ENCODE peak calls at places on chromosomes 5 and 9, in eight cellular contexts. One of them, this sample, is unnamed.

GRCh38 chr5:126868961-126869451 is 92.1 kb downstream of the LMNB1 start:
- DNase-seq in heart right ventricle: no peak
- DNase-seq in OCI-LY7: no peak
- DNase-seq in psoas muscle: no peak
- DNase-seq in GM20000: peak
- DNase-seq in fibroblast of lung: no peak
- DNase-seq in AG09319: no peak
- DNase-seq in body of pancreas: no peak
- DNase-seq in this sample: no peak

GRCh38 chr9:116423149-116423548 is 264.0 kb upstream of the TRIM32 start:
- DNase-seq in fibroblast of lung: no peak
- DNase-seq in body of pancreas: no peak
- DNase-seq in OCI-LY7: no peak
- DNase-seq in heart right ventricle: no peak
- DNase-seq in AG09319: no peak
- DNase-seq in psoas muscle: no peak
- DNase-seq in GM20000: no peak
- DNase-seq in this sample: no peak

GRCh38 chr5:10479226-10479721 is 37.6 kb downstream of the ROPN1L start:
- DNase-seq in heart right ventricle: no peak
- DNase-seq in body of pancreas: no peak
- DNase-seq in AG09319: peak
- DNase-seq in fibroblast of lung: peak
- DNase-seq in GM20000: no peak
- DNase-seq in OCI-LY7: no peak
- DNase-seq in psoas muscle: no peak
- DNase-seq in this sample: no peak

GRCh38 chr9:7336356-7337075 is 463.1 kb downstream of the DMAC1 start:
- DNase-seq in GM20000: no peak
- DNase-seq in body of pancreas: no peak
- DNase-seq in heart right ventricle: peak
- DNase-seq in fibroblast of lung: peak
- DNase-seq in psoas muscle: no peak
- DNase-seq in OCI-LY7: no peak
- DNase-seq in AG09319: no peak
- DNase-seq in this sample: no peak

GRCh38 chr5:166772770-166773169 is 1518.7 kb upstream of the WWC1 start:
- DNase-seq in heart right ventricle: no peak
- DNase-seq in OCI-LY7: no peak
- DNase-seq in AG09319: no peak
- DNase-seq in psoas muscle: no peak
- DNase-seq in fibroblast of lung: peak
- DNase-seq in body of pancreas: no peak
- DNase-seq in GM20000: no peak
- DNase-seq in this sample: no peak

GRCh38 chr9:96256800-96257199 is 45.2 kb downstream of the HSD17B3 start:
- DNase-seq in AG09319: no peak
- DNase-seq in fibroblast of lung: no peak
- DNase-seq in OCI-LY7: no peak
- DNase-seq in body of pancreas: no peak
- DNase-seq in heart right ventricle: no peak
- DNase-seq in GM20000: no peak
- DNase-seq in psoas muscle: no peak
- DNase-seq in this sample: no peak

GRCh38 chr5:81247441-81247972 is 14.4 kb downstream of the CKMT2 start:
- DNase-seq in OCI-LY7: no peak
- DNase-seq in psoas muscle: no peak
- DNase-seq in AG09319: no peak
- DNase-seq in body of pancreas: no peak
- DNase-seq in GM20000: no peak
- DNase-seq in heart right ventricle: no peak
- DNase-seq in fibroblast of lung: peak
- DNase-seq in this sample: no peak

GRCh38 chr9:7901676-7902075 is 102.1 kb upstream of the DMAC1 start:
- DNase-seq in psoas muscle: no peak
- DNase-seq in body of pancreas: no peak
- DNase-seq in fibroblast of lung: peak
- DNase-seq in AG09319: no peak
- DNase-seq in heart right ventricle: no peak
- DNase-seq in OCI-LY7: no peak
- DNase-seq in GM20000: no peak
- DNase-seq in this sample: no peak

GRCh38 chr5:153402550-153402949 is 87.9 kb upstream of the GRIA1 start:
- DNase-seq in heart right ventricle: no peak
- DNase-seq in AG09319: no peak
- DNase-seq in fibroblast of lung: no peak
- DNase-seq in psoas muscle: no peak
- DNase-seq in OCI-LY7: no peak
- DNase-seq in body of pancreas: no peak
- DNase-seq in GM20000: no peak
- DNase-seq in this sample: no peak

GRCh38 chr5:40914835-40915234 is 5.5 kb downstream of the C7 start:
- DNase-seq in psoas muscle: no peak
- DNase-seq in fibroblast of lung: peak
- DNase-seq in GM20000: no peak
- DNase-seq in AG09319: peak
- DNase-seq in body of pancreas: no peak
- DNase-seq in heart right ventricle: no peak
- DNase-seq in OCI-LY7: no peak
- DNase-seq in this sample: no peak

GRCh38 chr5:110900829-110901228 is 162.0 kb downstream of the SLC25A46 start:
- DNase-seq in OCI-LY7: no peak
- DNase-seq in heart right ventricle: no peak
- DNase-seq in GM20000: no peak
- DNase-seq in AG09319: peak
- DNase-seq in body of pancreas: no peak
- DNase-seq in psoas muscle: no peak
- DNase-seq in fibroblast of lung: peak
- DNase-seq in this sample: no peak

GRCh38 chr9:125674981-125675973 is 31.7 kb downstream of the MAPKAP1 start:
- DNase-seq in fibroblast of lung: peak
- DNase-seq in body of pancreas: no peak
- DNase-seq in psoas muscle: no peak
- DNase-seq in OCI-LY7: no peak
- DNase-seq in AG09319: no peak
- DNase-seq in GM20000: no peak
- DNase-seq in heart right ventricle: no peak
- DNase-seq in this sample: no peak

GRCh38 chr9:110443146-110443877 is 105.6 kb upstream of the TXNDC8 start:
- DNase-seq in psoas muscle: no peak
- DNase-seq in GM20000: no peak
- DNase-seq in heart right ventricle: no peak
- DNase-seq in OCI-LY7: no peak
- DNase-seq in fibroblast of lung: peak
- DNase-seq in body of pancreas: no peak
- DNase-seq in AG09319: peak
- DNase-seq in this sample: no peak

GRCh38 chr5:113202904-113203716 is 226.5 kb downstream of the DCP2 start:
- DNase-seq in AG09319: no peak
- DNase-seq in GM20000: no peak
- DNase-seq in OCI-LY7: no peak
- DNase-seq in body of pancreas: peak
- DNase-seq in heart right ventricle: peak
- DNase-seq in psoas muscle: peak
- DNase-seq in fibroblast of lung: peak
- DNase-seq in this sample: no peak

GRCh38 chr5:156326718-156327259 is at the start of gene SGCD:
- DNase-seq in AG09319: peak
- DNase-seq in GM20000: no peak
- DNase-seq in heart right ventricle: peak
- DNase-seq in OCI-LY7: no peak
- DNase-seq in psoas muscle: peak
- DNase-seq in body of pancreas: peak
- DNase-seq in fibroblast of lung: peak
- DNase-seq in this sample: no peak

GRCh38 chr5:132773601-132774355 is 3.3 kb downstream of the SEPTIN8 start:
- DNase-seq in heart right ventricle: no peak
- DNase-seq in GM20000: no peak
- DNase-seq in psoas muscle: no peak
- DNase-seq in AG09319: no peak
- DNase-seq in OCI-LY7: no peak
- DNase-seq in fibroblast of lung: no peak
- DNase-seq in body of pancreas: no peak
- DNase-seq in this sample: no peak

DNA sequence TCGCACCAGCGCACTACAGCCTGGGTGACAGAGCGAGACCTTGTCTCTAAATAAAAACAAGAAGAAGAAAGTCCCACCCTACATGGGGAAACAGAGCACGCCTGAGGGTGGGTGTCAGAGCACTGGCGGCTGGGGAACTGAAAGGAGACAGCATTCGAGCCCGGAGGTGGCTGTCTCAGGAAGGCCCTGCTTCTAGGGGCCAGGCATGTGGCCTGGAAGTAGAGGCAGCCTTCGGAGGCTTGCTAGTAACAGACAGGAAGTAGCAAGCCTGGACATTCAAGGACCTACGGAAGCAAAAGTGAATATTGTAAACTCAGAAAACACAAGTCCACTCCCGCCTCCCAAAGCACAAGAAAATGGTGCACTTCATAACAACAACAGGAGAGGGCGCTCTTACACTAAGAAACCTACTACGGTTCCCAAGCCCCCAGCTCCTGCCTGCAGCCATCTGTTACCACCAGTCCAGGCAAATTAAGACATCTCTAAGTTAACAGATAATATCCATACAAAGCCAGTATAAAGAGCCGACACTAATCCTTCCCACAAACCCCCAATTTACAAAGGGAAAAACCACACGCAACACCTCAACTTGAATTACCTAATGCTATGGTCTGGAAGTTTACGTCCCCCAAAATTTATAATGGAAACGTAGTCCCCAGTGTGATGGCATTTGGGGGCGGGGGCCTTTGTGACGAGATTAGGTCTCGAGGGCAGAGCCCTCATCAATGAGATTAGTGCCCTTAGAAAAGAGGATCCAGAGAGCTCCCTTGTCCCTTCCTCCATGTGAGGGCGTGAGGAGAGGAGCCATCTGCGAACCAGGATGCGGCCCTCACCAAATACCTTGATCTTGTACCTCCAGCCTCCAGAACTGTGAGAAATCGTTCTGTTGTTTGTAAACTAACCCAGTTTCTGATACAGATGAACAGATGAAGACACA is 7.7 kb downstream of the RASGEF1C start:
- DNase-seq in AG09319: no peak
- DNase-seq in body of pancreas: peak
- DNase-seq in OCI-LY7: peak
- DNase-seq in psoas muscle: no peak
- DNase-seq in fibroblast of lung: peak
- DNase-seq in GM20000: no peak
- DNase-seq in heart right ventricle: no peak
- DNase-seq in this sample: no peak
- TF ChIP-seq CTCF in AG09319: no peak
- TF ChIP-seq CTCF in body of pancreas: no peak
- TF ChIP-seq CTCF in OCI-LY7: peak
- TF ChIP-seq CTCF in psoas muscle: peak
- TF ChIP-seq CTCF in fibroblast of lung: no peak
- TF ChIP-seq CTCF in GM20000: no peak
- TF ChIP-seq CTCF in heart right ventricle: no peak
- TF ChIP-seq CTCF in this sample: peak

GRCh38 chr9:82570226-82570625 is 492.7 kb downstream of the RASEF start:
- DNase-seq in heart right ventricle: no peak
- DNase-seq in GM20000: no peak
- DNase-seq in psoas muscle: no peak
- DNase-seq in OCI-LY7: no peak
- DNase-seq in fibroblast of lung: peak
- DNase-seq in body of pancreas: no peak
- DNase-seq in AG09319: no peak
- DNase-seq in this sample: no peak
- TF ChIP-seq CTCF in heart right ventricle: no peak
- TF ChIP-seq CTCF in GM20000: no peak
- TF ChIP-seq CTCF in psoas muscle: no peak
- TF ChIP-seq CTCF in OCI-LY7: no peak
- TF ChIP-seq CTCF in fibroblast of lung: peak
- TF ChIP-seq CTCF in body of pancreas: no peak
- TF ChIP-seq CTCF in AG09319: peak
- TF ChIP-seq CTCF in this sample: no peak

GRCh38 chr5:3827624-3828023 is 232.0 kb downstream of the IRX1 start:
- DNase-seq in GM20000: no peak
- DNase-seq in body of pancreas: no peak
- DNase-seq in heart right ventricle: no peak
- DNase-seq in AG09319: no peak
- DNase-seq in fibroblast of lung: no peak
- DNase-seq in psoas muscle: no peak
- DNase-seq in OCI-LY7: no peak
- DNase-seq in this sample: no peak
- TF ChIP-seq CTCF in GM20000: no peak
- TF ChIP-seq CTCF in body of pancreas: no peak
- TF ChIP-seq CTCF in heart right ventricle: no peak
- TF ChIP-seq CTCF in AG09319: no peak
- TF ChIP-seq CTCF in fibroblast of lung: no peak
- TF ChIP-seq CTCF in psoas muscle: no peak
- TF ChIP-seq CTCF in OCI-LY7: no peak
- TF ChIP-seq CTCF in this sample: no peak

GRCh38 chr5:122030251-122030650 is 47.8 kb downstream of the LOX start:
- DNase-seq in body of pancreas: no peak
- DNase-seq in AG09319: no peak
- DNase-seq in fibroblast of lung: no peak
- DNase-seq in OCI-LY7: no peak
- DNase-seq in GM20000: no peak
- DNase-seq in heart right ventricle: no peak
- DNase-seq in psoas muscle: no peak
- DNase-seq in this sample: no peak
- TF ChIP-seq CTCF in body of pancreas: no peak
- TF ChIP-seq CTCF in AG09319: peak
- TF ChIP-seq CTCF in fibroblast of lung: no peak
- TF ChIP-seq CTCF in OCI-LY7: no peak
- TF ChIP-seq CTCF in GM20000: no peak
- TF ChIP-seq CTCF in heart right ventricle: no peak
- TF ChIP-seq CTCF in psoas muscle: no peak
- TF ChIP-seq CTCF in this sample: no peak

DNA sequence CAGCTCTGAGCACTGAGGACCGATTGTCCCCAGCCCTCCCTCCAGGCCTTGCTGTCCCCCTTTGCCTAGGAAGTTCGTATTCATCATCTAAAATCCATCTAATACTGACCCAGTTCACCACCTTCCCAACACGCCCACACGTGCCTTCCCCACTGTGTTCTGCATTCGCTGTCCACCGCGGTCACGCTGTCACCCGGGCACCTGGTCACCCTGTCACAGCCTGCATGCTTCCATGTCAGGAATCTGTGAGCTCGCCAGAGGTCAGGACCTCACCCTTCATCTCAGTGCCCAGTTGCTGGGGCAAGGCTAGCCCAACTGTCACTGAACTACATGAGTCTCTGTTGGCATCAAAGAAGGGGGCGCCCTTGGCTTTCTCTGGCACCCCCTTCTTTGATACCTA is 82.9 kb upstream of the RUFY1 start:
- DNase-seq in psoas muscle: no peak
- DNase-seq in OCI-LY7: no peak
- DNase-seq in heart right ventricle: no peak
- DNase-seq in GM20000: no peak
- DNase-seq in fibroblast of lung: no peak
- DNase-seq in body of pancreas: no peak
- DNase-seq in AG09319: no peak
- DNase-seq in this sample: no peak
- TF ChIP-seq CTCF in psoas muscle: no peak
- TF ChIP-seq CTCF in OCI-LY7: no peak
- TF ChIP-seq CTCF in heart right ventricle: no peak
- TF ChIP-seq CTCF in GM20000: no peak
- TF ChIP-seq CTCF in fibroblast of lung: no peak
- TF ChIP-seq CTCF in body of pancreas: no peak
- TF ChIP-seq CTCF in AG09319: no peak
- TF ChIP-seq CTCF in this sample: no peak

This sample was measured in type B pancreatic cell.